ENCODE peak calls at places on chromosomes 5 and 9, in nine cellular contexts. B, K, C, Q, J, V, Z, I and W are unnamed samples.

GRCh38 chr5:8813180-8813579 is 732.7 kb downstream of the SEMA5A start:
- DNase-seq in J (no peak), B (no peak), V (no peak), Z (no peak), Q (no peak), C (no peak), I (peak), K (no peak), W (no peak)

GRCh38 chr9:68678430-68678829 is 26.6 kb upstream of the PIP5K1B start:
- DNase-seq in C (peak), I (no peak), K (peak), J (no peak), B (no peak), Q (no peak), V (no peak), Z (peak), W (no peak)

GRCh38 chr9:14418262-14419200 is 104.6 kb upstream of the NFIB start:
- DNase-seq in K (no peak), I (no peak), V (no peak), Q (no peak), C (no peak), Z (peak), B (no peak), J (no peak), W (no peak)

GRCh38 chr9:69898714-69899209 is 78.1 kb downstream of the CFAP95 start:
- DNase-seq in Z (no peak), I (no peak), J (no peak), C (no peak), Q (no peak), V (no peak), B (no peak), K (no peak), W (no peak)

GRCh38 chr9:87883990-87884389 is 1.3 kb downstream of the SPATA31E1 start:
- DNase-seq in Q (no peak), V (peak), B (no peak), Z (peak), J (no peak), I (no peak), C (no peak), K (peak), W (no peak)

GRCh38 chr5:116844015-116844414 is 269.4 kb upstream of the SEMA6A start:
- DNase-seq in C (no peak), I (no peak), V (no peak), Q (no peak), B (no peak), J (no peak), K (no peak), Z (no peak), W (no peak)

GRCh38 chr5:122384612-122385180 is 72.7 kb downstream of the SNCAIP start:
- DNase-seq in V (no peak), C (no peak), K (peak), J (no peak), Q (no peak), B (no peak), I (no peak), Z (no peak), W (no peak)

GRCh38 chr5:177468329-177469058 is 4.9 kb downstream of the DBN1 start:
- DNase-seq in J (peak), B (no peak), Q (no peak), I (no peak), C (no peak), Z (no peak), K (peak), V (no peak), W (no peak)

GRCh38 chr5:169831331-169831730 is 149.0 kb downstream of the INSYN2B start:
- DNase-seq in J (no peak), I (no peak), C (no peak), V (no peak), B (no peak), K (no peak), Z (no peak), Q (no peak), W (no peak)

GRCh38 chr5:146390469-146390868 is 51.8 kb downstream of the POU4F3 start:
- DNase-seq in I (no peak), Q (no peak), C (no peak), K (peak), J (no peak), V (no peak), B (no peak), Z (peak), W (no peak)

GRCh38 chr5:17378346-17378984 is 119.6 kb upstream of the TAF11L2 start:
- DNase-seq in C (no peak), B (no peak), I (no peak), V (no peak), Z (no peak), Q (no peak), K (no peak), J (no peak), W (no peak)

GRCh38 chr9:116391306-116391900 is 237.8 kb downstream of the PAPPA start:
- DNase-seq in K (peak), J (no peak), I (no peak), B (no peak), C (no peak), Z (no peak), Q (no peak), V (no peak), W (no peak)

GRCh38 chr5:9045946-9046345 is 499.9 kb downstream of the SEMA5A start:
- DNase-seq in Q (no peak), B (no peak), Z (no peak), C (no peak), V (no peak), I (no peak), K (peak), J (no peak), W (no peak)

GRCh38 chr5:142166754-142167153 is 58.2 kb downstream of the NDFIP1 start:
- DNase-seq in V (no peak), K (no peak), I (no peak), B (no peak), Q (no peak), C (no peak), J (no peak), Z (no peak), W (no peak)

GRCh38 chr5:177427919-177428573 is 1.6 kb downstream of the GRK6 start:
- DNase-seq in I (no peak), K (no peak), Z (no peak), V (peak), C (no peak), J (no peak), B (peak), Q (no peak), W (no peak)

GRCh38 chr5:134965271-134965825 is 2.4 kb upstream of the CATSPER3 start:
- DNase-seq in B (no peak), Z (no peak), I (no peak), Q (no peak), V (no peak), J (no peak), C (no peak), K (no peak), W (no peak)

GRCh38 chr5:93294996-93295395 is 286.0 kb downstream of the NR2F1-AS1 start:
- DNase-seq in K (no peak), I (no peak), C (no peak), B (no peak), Z (no peak), Q (no peak), J (no peak), V (no peak), W (no peak)

GRCh38 chr9:28956111-28956880 is 1383.0 kb upstream of the C9orf72 start:
- DNase-seq in C (no peak), Q (no peak), B (no peak), J (no peak), Z (peak), K (no peak), V (no peak), I (no peak), W (no peak)

GRCh38 chr5:123265551-123265950 is 157.7 kb downstream of the CEP120 start:
- DNase-seq in B (no peak), Q (no peak), K (no peak), J (no peak), V (no peak), I (no peak), C (no peak), Z (no peak), W (no peak)

GRCh38 chr9:68750786-68751185 is 45.7 kb downstream of the PIP5K1B start:
- DNase-seq in C (no peak), B (no peak), Q (no peak), I (no peak), J (no peak), Z (peak), K (peak), V (no peak), W (no peak)

GRCh38 chr9:14415947-14416346 is 102.0 kb upstream of the NFIB start:
- DNase-seq in C (no peak), K (no peak), J (no peak), V (no peak), B (no peak), Z (no peak), Q (no peak), I (no peak), W (no peak)

GRCh38 chr5:60382761-60383160 is 317.2 kb downstream of the DEPDC1B start:
- DNase-seq in V (no peak), Q (no peak), I (no peak), C (no peak), K (peak), Z (peak), B (no peak), J (no peak), W (no peak)

GRCh38 chr5:1703352-1704050 is 96.1 kb downstream of the MRPL36 start:
- DNase-seq in C (no peak), Z (peak), B (no peak), J (no peak), Q (peak), V (no peak), I (no peak), K (peak), W (no peak)

DNA sequence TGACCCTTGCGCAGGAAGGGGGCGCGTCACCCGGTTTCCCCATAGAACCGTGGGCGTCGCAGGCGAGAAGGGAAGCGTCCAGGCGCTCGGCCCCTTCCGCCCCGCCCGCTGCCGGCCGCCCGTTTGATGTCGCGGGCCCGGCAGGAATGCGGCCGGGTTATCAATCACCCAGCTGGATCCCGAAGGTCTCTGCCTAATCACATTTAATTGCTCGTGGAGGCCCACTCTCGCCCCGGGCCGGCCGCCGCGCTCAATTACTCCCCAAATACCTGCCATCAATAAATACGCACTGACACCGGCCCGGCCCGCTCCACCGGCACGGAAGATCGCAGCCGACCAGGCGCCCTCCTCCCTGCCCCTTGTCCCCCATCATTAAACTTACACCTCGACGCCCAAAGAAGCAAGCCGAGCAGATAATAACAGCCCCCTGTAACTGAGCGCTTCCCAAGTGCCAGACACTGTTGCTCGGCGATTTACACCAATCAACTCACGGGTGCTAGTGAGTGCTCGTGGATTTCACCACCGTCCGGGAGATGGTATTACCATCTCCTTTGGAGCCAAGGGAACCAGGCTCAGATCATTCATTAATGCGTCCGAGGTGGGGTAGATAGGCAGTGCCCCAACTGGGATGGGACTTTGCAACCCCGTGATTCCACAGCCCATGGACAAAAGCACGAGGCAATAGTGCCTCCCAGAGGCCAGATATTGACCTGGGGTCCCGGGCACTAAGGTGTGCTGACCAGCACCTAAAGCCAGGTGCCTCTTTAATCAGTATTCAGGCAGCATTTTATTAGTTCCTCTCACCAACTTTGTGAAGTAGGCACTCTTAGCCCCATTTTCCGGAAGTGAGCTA is 11.3 kb downstream of the MSX2 start:
- DNase-seq in C (no peak), V (peak), J (no peak), K (peak), Q (no peak), B (no peak), I (no peak), Z (peak), W (no peak)
- H3K27ac ChIP-seq in C (no peak), V (no peak), J (no peak), K (peak), Q (no peak), B (no peak), I (no peak), Z (no peak), W (no peak)

DNA sequence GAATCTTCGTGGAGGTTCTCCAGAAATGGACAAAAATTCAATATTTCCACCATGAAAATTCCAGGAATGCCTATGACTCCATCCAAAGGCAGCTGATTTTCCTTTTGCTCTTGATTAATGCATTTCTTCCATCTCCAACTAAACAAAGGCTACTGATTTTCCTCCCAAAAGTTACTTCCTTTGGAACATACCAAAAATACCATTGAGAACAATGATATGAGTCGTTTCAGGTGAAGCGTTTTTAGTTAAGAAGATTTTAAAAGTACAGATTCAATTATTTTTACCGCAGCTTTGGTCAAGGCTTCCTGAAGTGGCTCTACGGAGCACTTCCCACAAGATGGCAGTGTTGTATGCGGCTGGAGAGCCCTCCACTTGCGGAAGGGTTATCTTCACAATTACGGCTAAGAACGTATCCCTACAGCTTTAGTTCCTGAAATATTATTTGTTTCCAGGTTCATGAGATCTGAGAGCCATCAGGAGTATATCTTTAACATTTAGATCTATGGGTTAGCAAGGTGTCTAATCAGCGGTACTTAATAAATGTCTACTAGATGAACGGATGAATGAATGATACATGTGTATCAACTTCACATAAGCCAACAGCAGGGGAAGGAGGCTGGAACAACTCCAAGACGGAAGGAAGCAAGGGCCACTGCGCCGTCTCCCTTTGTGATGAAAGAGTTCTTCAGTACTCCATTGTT is 35.9 kb upstream of the ARSB start:
- DNase-seq in V (no peak), Q (peak), K (peak), C (peak), J (peak), B (peak), Z (peak), I (peak), W (no peak)
- H3K4me3 ChIP-seq in V (no peak), Q (no peak), K (no peak), C (no peak), J (no peak), B (no peak), Z (no peak), I (no peak), W (no peak)

GRCh38 chr5:14339467-14339866 is 196.3 kb downstream of the TRIO start:
- DNase-seq in C (no peak), V (no peak), Z (no peak), K (no peak), J (peak), I (no peak), Q (no peak), B (no peak), W (no peak)

GRCh38 chr5:14343376-14343775 is 200.2 kb downstream of the TRIO start:
- DNase-seq in Q (no peak), J (no peak), C (no peak), I (no peak), V (no peak), K (no peak), B (no peak), Z (no peak), W (no peak)

GRCh38 chr5:14337603-14338002 is 194.5 kb downstream of the TRIO start:
- DNase-seq in Z (no peak), J (no peak), Q (no peak), I (no peak), B (no peak), K (no peak), C (no peak), V (no peak), W (no peak)

GRCh38 chr5:14341571-14342225 is 198.6 kb downstream of the TRIO start:
- DNase-seq in V (no peak), B (no peak), I (no peak), Z (peak), Q (no peak), C (no peak), J (no peak), K (no peak), W (no peak)

DNA sequence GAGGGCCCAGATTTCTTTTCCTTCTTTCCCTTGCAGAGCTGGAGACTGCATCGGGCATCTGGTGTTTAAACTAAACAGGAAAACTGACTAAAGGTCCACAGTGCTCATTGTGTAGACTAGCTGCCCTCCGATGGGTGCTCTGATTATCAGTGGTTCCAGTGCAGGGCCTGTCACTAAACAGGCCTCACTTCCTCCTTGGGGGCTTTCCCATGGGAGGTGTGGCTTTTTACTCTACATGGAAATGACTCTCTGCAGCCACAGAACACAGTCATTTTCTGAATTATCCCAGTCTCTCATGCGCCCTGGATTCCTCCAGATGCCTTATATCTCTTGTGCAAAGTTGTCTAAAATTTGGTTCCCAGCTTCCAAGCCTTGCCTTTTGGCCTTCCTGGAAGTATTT is 199.2 kb downstream of the TRIO start:
- DNase-seq in K (no peak), J (no peak), B (no peak), C (no peak), V (no peak), Q (no peak), I (no peak), Z (no peak), W (no peak)
- H3K27ac ChIP-seq in K (no peak), J (peak), B (no peak), C (no peak), V (no peak), Q (peak), I (no peak), Z (peak), W (no peak)

GRCh38 chr5:120609570-120609969 is 145.5 kb downstream of the PRR16 start:
- DNase-seq in Z (no peak), Q (no peak), V (no peak), J (no peak), C (no peak), I (no peak), B (no peak), K (no peak), W (no peak)
- H3K4me3 ChIP-seq in Z (no peak), Q (no peak), V (no peak), J (no peak), C (no peak), I (no peak), B (no peak), K (no peak), W (no peak)

GRCh38 chr9:137449931-137450537 is 8.9 kb upstream of the ENTPD8 start:
- DNase-seq in I (no peak), Q (no peak), V (peak), B (no peak), J (no peak), Z (no peak), K (no peak), C (no peak), W (peak)

GRCh38 chr9:137453643-137454081 is 5.5 kb downstream of the NSMF start:
- DNase-seq in K (peak), J (peak), I (no peak), Q (peak), Z (peak), C (peak), B (peak), V (peak), W (peak)

GRCh38 chr9:137452761-137453642 is 6.1 kb downstream of the NSMF start:
- DNase-seq in V (peak), Q (no peak), K (no peak), C (peak), Z (no peak), J (no peak), I (no peak), B (peak), W (no peak)

GRCh38 chr9:137454145-137454505 is 5.0 kb downstream of the NSMF start:
- DNase-seq in V (peak), B (peak), Q (peak), K (peak), I (no peak), Z (peak), C (peak), J (peak), W (peak)

GRCh38 chr9:137451976-137452760 is 7.0 kb downstream of the NSMF start:
- DNase-seq in C (peak), V (peak), B (peak), J (no peak), K (no peak), Q (no peak), I (no peak), Z (no peak), W (no peak)
- H3K27ac ChIP-seq in C (no peak), V (no peak), B (no peak), J (no peak), K (no peak), Q (no peak), I (no peak), Z (no peak), W (no peak)

GRCh38 chr9:131404581-131404980 is 10.7 kb downstream of the PRRC2B start:
- DNase-seq in Z (no peak), K (no peak), C (no peak), J (no peak), B (no peak), I (no peak), V (no peak), Q (no peak), W (no peak)
- H3K4me3 ChIP-seq in Z (peak), K (no peak), C (no peak), J (no peak), B (no peak), I (no peak), V (no peak), Q (no peak), W (no peak)

GRCh38 chr5:173832386-173832785 is 55.8 kb upstream of the CPEB4 start:
- DNase-seq in C (no peak), Z (no peak), V (no peak), K (no peak), I (no peak), Q (no peak), B (no peak), J (no peak), W (no peak)

GRCh38 chr5:173828952-173829351 is 59.2 kb upstream of the CPEB4 start:
- DNase-seq in B (no peak), K (no peak), Z (no peak), C (no peak), V (no peak), J (no peak), I (no peak), Q (no peak), W (no peak)

GRCh38 chr5:173831196-173831914 is 56.8 kb upstream of the CPEB4 start:
- DNase-seq in Z (peak), J (no peak), C (no peak), V (no peak), B (no peak), I (no peak), Q (no peak), K (peak), W (no peak)

GRCh38 chr5:173830421-173830820 is 57.7 kb upstream of the CPEB4 start:
- DNase-seq in J (no peak), B (no peak), Q (no peak), I (no peak), K (no peak), Z (no peak), C (no peak), V (no peak), W (no peak)

DNA sequence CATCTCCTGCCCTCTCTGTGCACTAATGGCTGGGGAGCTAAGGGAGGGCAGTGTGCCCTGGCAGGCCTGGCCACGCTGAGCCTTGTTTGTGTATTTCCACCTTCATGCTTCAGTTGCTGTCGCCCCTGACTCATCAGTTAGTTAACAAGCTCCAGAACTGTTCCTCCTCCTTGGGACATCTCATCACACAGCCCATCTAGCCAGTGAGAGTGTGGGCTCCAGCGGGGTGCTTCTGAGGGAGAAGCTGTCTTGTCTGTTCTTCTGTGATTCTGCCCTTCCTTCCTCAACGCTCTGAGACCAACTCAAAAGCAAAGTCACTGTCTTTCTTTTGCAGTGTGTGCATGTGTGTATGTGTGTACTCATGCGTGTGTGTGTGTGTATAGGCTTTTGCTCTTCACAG is 58.3 kb upstream of the CPEB4 start:
- DNase-seq in V (no peak), J (no peak), K (no peak), I (no peak), B (no peak), Z (no peak), Q (no peak), C (no peak), W (no peak)
- H3K27ac ChIP-seq in V (no peak), J (no peak), K (no peak), I (no peak), B (no peak), Z (no peak), Q (no peak), C (no peak), W (no peak)